ENCODE peak calls at places on chromosomes 5 and 9, in six cellular contexts. R, I, U, A, P and Z are unnamed samples.

GRCh38 chr5:33312631-33313030 is 128.1 kb upstream of the TARS1 start:
- DNase-seq in U (no peak), R (no peak), A (no peak), I (no peak), P (no peak), Z (no peak)

GRCh38 chr9:21993893-21994525 is at the start of gene CDKN2A:
- DNase-seq in P (no peak), U (peak), A (no peak), I (no peak), R (no peak), Z (peak)

GRCh38 chr5:181126841-181127240 is 4.1 kb downstream of the OR2V1 start:
- DNase-seq in R (no peak), P (peak), I (no peak), U (no peak), A (peak), Z (no peak)

GRCh38 chr9:91185193-91185886 is 176.4 kb downstream of the AUH start:
- DNase-seq in U (no peak), P (peak), A (peak), R (no peak), I (no peak), Z (no peak)

GRCh38 chr9:90964101-90965020 is 162.7 kb downstream of the SYK start:
- DNase-seq in I (peak), U (peak), P (peak), R (no peak), A (no peak), Z (no peak)

GRCh38 chr5:136811551-136811950 is 446.2 kb upstream of the TRPC7 start:
- DNase-seq in P (no peak), U (no peak), A (no peak), I (no peak), R (peak), Z (no peak)

GRCh38 chr5:14669975-14670374 is 5.5 kb downstream of the OTULIN start:
- DNase-seq in U (no peak), R (no peak), I (no peak), P (no peak), A (no peak), Z (no peak)

GRCh38 chr5:111774525-111774924 is 17.5 kb upstream of the NREP start:
- DNase-seq in R (peak), I (no peak), P (peak), A (no peak), U (peak), Z (peak)

GRCh38 chr5:1033178-1033577 is 24.6 kb downstream of the NKD2 start:
- DNase-seq in R (no peak), A (peak), U (no peak), I (no peak), P (no peak), Z (no peak)

GRCh38 chr9:123033352-123033751 is at the start of gene GPR21:
- DNase-seq in I (no peak), P (no peak), R (no peak), A (no peak), U (no peak), Z (no peak)

GRCh38 chr5:69261034-69261433 is 26.3 kb downstream of the CDK7 start:
- DNase-seq in I (no peak), R (no peak), A (no peak), U (no peak), P (no peak), Z (no peak)

GRCh38 chr5:68288756-68289134 is 73.2 kb downstream of the PIK3R1 start:
- DNase-seq in A (peak), U (no peak), P (peak), I (no peak), R (no peak), Z (no peak)

GRCh38 chr5:175317872-175318271 is 126.1 kb downstream of the DRD1 start:
- DNase-seq in R (peak), A (no peak), I (no peak), P (no peak), U (no peak), Z (no peak)

GRCh38 chr9:115594551-115594950 is 476.6 kb upstream of the TNC start:
- DNase-seq in I (no peak), R (peak), U (no peak), A (no peak), P (no peak), Z (no peak)

GRCh38 chr9:115595951-115596742 is 478.2 kb upstream of the TNC start:
- DNase-seq in P (no peak), U (no peak), I (no peak), R (peak), A (no peak), Z (no peak)

GRCh38 chr9:115593587-115594091 is 475.7 kb upstream of the TNC start:
- DNase-seq in I (peak), P (no peak), U (no peak), R (peak), A (no peak), Z (peak)

GRCh38 chr9:115596743-115597080 is 478.8 kb upstream of the TNC start:
- DNase-seq in I (no peak), P (no peak), A (no peak), R (no peak), U (no peak), Z (no peak)

GRCh38 chr9:115597330-115597729 is 479.4 kb upstream of the TNC start:
- DNase-seq in U (no peak), A (no peak), R (no peak), P (no peak), I (no peak), Z (no peak)
- H3K4me3 ChIP-seq in U (no peak), A (no peak), R (peak), P (no peak), I (no peak), Z (no peak)

DNA sequence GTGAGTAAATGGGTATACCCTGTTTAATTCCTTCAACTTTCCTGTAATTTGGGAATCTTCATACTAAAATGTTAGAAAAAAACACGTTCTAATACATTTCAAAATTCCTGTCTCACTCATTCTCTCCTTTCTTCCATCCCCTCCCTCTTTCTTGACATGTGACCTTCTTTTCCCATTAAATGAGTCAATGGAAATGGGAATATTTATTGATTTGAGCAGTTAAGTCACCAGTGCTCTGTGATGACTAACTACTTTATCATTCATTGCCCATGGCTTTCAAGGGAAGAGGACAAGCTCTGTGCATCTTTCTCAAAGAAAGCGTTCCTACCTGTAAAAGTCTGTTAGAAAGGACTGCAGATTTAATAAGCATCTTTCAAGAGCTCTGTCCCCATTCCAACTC is 144.4 kb upstream of the MAP3K1 start:
- DNase-seq in A (no peak), I (no peak), R (no peak), U (no peak), P (no peak), Z (no peak)
- H3K4me3 ChIP-seq in A (no peak), I (no peak), R (no peak), U (no peak), P (no peak), Z (no peak)

DNA sequence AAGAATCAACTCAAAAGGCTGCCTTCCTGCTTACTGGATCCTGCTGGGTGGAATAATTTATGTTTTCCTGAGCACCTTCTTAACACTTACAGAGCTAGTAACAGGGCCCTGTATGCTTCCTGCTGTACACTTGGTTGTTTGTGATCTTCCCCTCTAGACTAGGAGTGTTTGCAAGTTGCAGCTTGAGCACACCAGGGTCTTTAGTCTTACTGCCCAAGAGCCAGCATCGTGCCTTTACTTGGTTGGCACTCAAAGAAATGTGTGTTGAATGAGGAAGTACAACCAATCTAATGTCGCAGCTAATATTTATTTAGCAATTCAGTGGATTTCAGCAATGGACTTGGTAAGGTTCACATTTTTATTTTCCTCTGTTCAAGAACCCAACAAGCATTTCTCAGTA is 57.5 kb upstream of the HAND1 start:
- DNase-seq in A (no peak), I (no peak), U (no peak), P (no peak), R (peak), Z (no peak)
- H3K4me3 ChIP-seq in A (no peak), I (no peak), U (no peak), P (no peak), R (no peak), Z (no peak)

GRCh38 chr5:148794729-148795590 is 31.5 kb upstream of the ADRB2 start:
- DNase-seq in R (no peak), P (no peak), A (no peak), I (no peak), U (no peak), Z (no peak)
- H3K4me3 ChIP-seq in R (no peak), P (no peak), A (no peak), I (no peak), U (no peak), Z (no peak)

GRCh38 chr9:32928145-32928763 is 73.2 kb downstream of the APTX start:
- DNase-seq in I (no peak), P (no peak), U (no peak), A (no peak), R (peak), Z (peak)

GRCh38 chr9:32930486-32930885 is 70.9 kb downstream of the APTX start:
- DNase-seq in I (no peak), R (no peak), U (no peak), A (no peak), P (no peak), Z (no peak)

GRCh38 chr9:32926901-32927300 is 74.5 kb downstream of the APTX start:
- DNase-seq in P (no peak), U (no peak), A (no peak), I (no peak), R (no peak), Z (no peak)

GRCh38 chr9:32928912-32929311 is 72.5 kb downstream of the APTX start:
- DNase-seq in P (no peak), U (no peak), I (no peak), A (no peak), R (no peak), Z (no peak)

DNA sequence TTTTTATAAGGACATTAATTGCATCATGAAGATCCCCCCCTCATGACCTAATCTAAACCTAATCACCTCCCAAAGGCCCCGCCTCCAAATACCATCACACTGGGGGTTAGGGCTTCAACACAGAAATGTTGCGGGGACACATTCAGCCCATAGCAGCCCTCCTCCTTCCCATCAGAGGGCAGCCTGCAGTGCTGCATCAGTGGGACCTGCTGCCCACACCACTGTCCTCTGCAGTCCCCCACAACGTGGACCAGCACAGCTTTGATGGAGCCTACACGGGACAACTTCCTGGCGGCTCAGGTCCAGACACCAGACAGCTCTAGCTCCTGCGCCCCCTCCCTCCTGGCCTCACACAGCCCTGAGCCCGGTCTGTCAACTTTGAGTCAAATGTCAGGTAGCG is 70.3 kb downstream of the APTX start:
- DNase-seq in R (no peak), U (no peak), A (no peak), P (no peak), I (no peak), Z (no peak)
- H3K4me3 ChIP-seq in R (no peak), U (no peak), A (no peak), P (no peak), I (no peak), Z (no peak)